ENCODE peak calls at places on chromosomes 13 and 19, in seven cellular contexts. C, S, A, U, Q, W and V are unnamed samples.

GRCh38 chr13:75607447-75607846 is 28.7 kb upstream of the LMO7 start:
- DNase-seq in W (no peak), Q (no peak), A (no peak), S (no peak), C (no peak), U (no peak), V (no peak)

GRCh38 chr19:16522559-16523377 is 19.5 kb downstream of the CHERP start:
- DNase-seq in S (no peak), W (no peak), A (no peak), C (no peak), U (no peak), Q (no peak), V (no peak)

GRCh38 chr13:25192052-25192451 is 20.0 kb upstream of the AMER2 start:
- DNase-seq in C (no peak), Q (no peak), U (no peak), W (no peak), S (no peak), A (no peak), V (no peak)

GRCh38 chr13:78102121-78102677 is 183.6 kb upstream of the EDNRB start:
- DNase-seq in S (no peak), W (no peak), U (peak), Q (peak), C (no peak), A (no peak), V (no peak)

GRCh38 chr13:93549326-93549855 is 322.8 kb downstream of the GPC6 start:
- DNase-seq in C (no peak), S (no peak), U (no peak), W (no peak), A (no peak), Q (no peak), V (no peak)

GRCh38 chr19:17405250-17406038 is at the start of gene BST2:
- DNase-seq in C (peak), S (no peak), A (no peak), U (peak), Q (peak), W (peak), V (no peak)

GRCh38 chr19:48147597-48148175 is 22.5 kb downstream of the LIG1 start:
- DNase-seq in S (no peak), C (no peak), W (no peak), Q (no peak), U (no peak), A (no peak), V (no peak)

GRCh38 chr13:102930566-102930965 is 84.7 kb downstream of the ERCC5 start:
- DNase-seq in A (no peak), Q (no peak), S (no peak), U (no peak), C (no peak), W (no peak), V (no peak)

GRCh38 chr19:2631213-2631821 is 71.2 kb downstream of the GNG7 start:
- DNase-seq in W (no peak), S (no peak), A (no peak), U (peak), C (no peak), Q (no peak), V (peak)

GRCh38 chr13:83168575-83168974 is 713.7 kb downstream of the SLITRK1 start:
- DNase-seq in A (no peak), S (no peak), Q (no peak), W (no peak), U (no peak), C (no peak), V (no peak)